ENCODE peak calls at places on chromosomes 12 and 14, in five cellular contexts. K, U, W, N and Z are unnamed samples.

GRCh38 chr12:59733200-59733599 is 137.4 kb downstream of the SLC16A7 start:
- DNase-seq in W (no peak), N (no peak), K (no peak), U (no peak), Z (no peak)

GRCh38 chr14:37047996-37048395 is 124.4 kb downstream of the SLC25A21 start:
- DNase-seq in W (no peak), K (no peak), U (peak; percentile 21), N (no peak), Z (no peak)

GRCh38 chr12:8065991-8066594 is at the start of gene C3AR1:
- DNase-seq in U (no peak), K (no peak), W (peak; percentile 39), N (peak; percentile 64), Z (no peak)

GRCh38 chr12:79482323-79482722 is 208.4 kb downstream of the PAWR start:
- DNase-seq in W (no peak), K (no peak), U (no peak), N (no peak), Z (no peak)

GRCh38 chr12:95212576-95212975 is 4.7 kb downstream of the FGD6 start:
- DNase-seq in N (no peak), K (no peak), W (no peak), U (no peak), Z (no peak)

GRCh38 chr14:103763730-103764488 is 48.3 kb downstream of the ZFYVE21 start:
- DNase-seq in N (no peak), W (no peak), U (no peak), K (no peak), Z (no peak)

GRCh38 chr14:24952851-24953666 is 96.9 kb downstream of the STXBP6 start:
- DNase-seq in N (peak; percentile 33), U (no peak), K (no peak), W (no peak), Z (no peak)

GRCh38 chr12:123487428-123487827 is 29.5 kb downstream of the SNRNP35 start:
- DNase-seq in K (no peak), N (no peak), U (no peak), W (no peak), Z (no peak)

GRCh38 chr14:36070056-36071043 is 106.2 kb downstream of the PTCSC3 start:
- DNase-seq in K (peak; percentile 84), W (no peak), N (peak; percentile 80), U (peak; percentile 62), Z (no peak)

GRCh38 chr12:2179953-2180736 is 127.4 kb downstream of the CACNA1C start:
- DNase-seq in U (peak; percentile 96), N (peak; percentile 97), W (no peak), K (no peak), Z (no peak)

GRCh38 chr14:95059126-95059525 is 98.2 kb downstream of the DICER1 start:
- DNase-seq in N (no peak), K (peak; percentile 2), U (no peak), W (no peak), Z (no peak)

GRCh38 chr12:11731455-11731854 is 82.0 kb downstream of the ETV6 start:
- DNase-seq in K (no peak), N (peak; percentile 29), U (no peak), W (no peak), Z (no peak)

GRCh38 chr12:42469355-42470006 is 120.1 kb downstream of the PRICKLE1 start:
- DNase-seq in N (no peak), U (no peak), W (no peak), K (no peak), Z (no peak)

GRCh38 chr14:75258079-75258802 is 20.4 kb upstream of the FOS start:
- DNase-seq in N (peak; percentile 75), K (peak; percentile 64), U (peak; percentile 97), W (no peak), Z (no peak)

GRCh38 chr12:27554421-27555186 is 30.6 kb downstream of the PPFIBP1 start:
- DNase-seq in N (peak; percentile 74), K (no peak), W (no peak), U (peak; percentile 29), Z (no peak)

GRCh38 chr12:15001733-15002471 is 29.1 kb downstream of the PDE6H start:
- DNase-seq in K (peak; percentile 53), U (peak; percentile 51), W (no peak), N (peak; percentile 61), Z (peak; percentile 76)